ENCODE peak calls at places on chromosome 1, in ten cellular contexts. One of them, this sample, is unnamed.

GRCh38 chr1:244391761-244392160 is 59.9 kb downstream of the ADSS2 start:
- DNase-seq in activated T-helper 1 cell treated with anti-CD3 and anti-CD28 coated beads, Interleukin-2, amount 50 U/mL, for 16 hours: no peak
- DNase-seq in NAMALWA: no peak
- DNase-seq in HT1080: peak; percentile 62
- DNase-seq in T follicular helper cell: no peak
- DNase-seq in pancreas: no peak
- DNase-seq in AG09319: no peak
- DNase-seq in stimulated activated CD4-positive, alpha-beta T cell treated with anti-CD3 and anti-CD28 coated beads, Interleukin-12 subunit alpha, Interleukin-12 subunit beta, amount 100 ng/mL, for 48 hours: no peak
- DNase-seq in amygdala: no peak
- DNase-seq in IMR-90: peak; percentile 58
- DNase-seq in this sample: peak; percentile 23

GRCh38 chr1:16026723-16027484 is 5.1 kb downstream of the CLCNKA start:
- DNase-seq in activated T-helper 1 cell treated with anti-CD3 and anti-CD28 coated beads, Interleukin-2, amount 50 U/mL, for 16 hours: peak; percentile 13
- DNase-seq in AG09319: no peak
- DNase-seq in amygdala: no peak
- DNase-seq in HT1080: no peak
- DNase-seq in stimulated activated CD4-positive, alpha-beta T cell treated with anti-CD3 and anti-CD28 coated beads, Interleukin-12 subunit alpha, Interleukin-12 subunit beta, amount 100 ng/mL, for 48 hours: no peak
- DNase-seq in pancreas: peak; percentile 55
- DNase-seq in IMR-90: no peak
- DNase-seq in T follicular helper cell: peak; percentile 9
- DNase-seq in NAMALWA: peak; percentile 83
- DNase-seq in this sample: peak; percentile 17

GRCh38 chr1:145889722-145890121 is 4.1 kb upstream of the ANKRD35 start:
- DNase-seq in AG09319: no peak
- DNase-seq in NAMALWA: no peak
- DNase-seq in T follicular helper cell: no peak
- DNase-seq in IMR-90: no peak
- DNase-seq in pancreas: no peak
- DNase-seq in amygdala: no peak
- DNase-seq in HT1080: no peak
- DNase-seq in activated T-helper 1 cell treated with anti-CD3 and anti-CD28 coated beads, Interleukin-2, amount 50 U/mL, for 16 hours: no peak
- DNase-seq in stimulated activated CD4-positive, alpha-beta T cell treated with anti-CD3 and anti-CD28 coated beads, Interleukin-12 subunit alpha, Interleukin-12 subunit beta, amount 100 ng/mL, for 48 hours: no peak
- DNase-seq in this sample: no peak

GRCh38 chr1:96365596-96365995 is 356.0 kb upstream of the PTBP2 start:
- DNase-seq in HT1080: no peak
- DNase-seq in amygdala: no peak
- DNase-seq in IMR-90: no peak
- DNase-seq in activated T-helper 1 cell treated with anti-CD3 and anti-CD28 coated beads, Interleukin-2, amount 50 U/mL, for 16 hours: no peak
- DNase-seq in stimulated activated CD4-positive, alpha-beta T cell treated with anti-CD3 and anti-CD28 coated beads, Interleukin-12 subunit alpha, Interleukin-12 subunit beta, amount 100 ng/mL, for 48 hours: no peak
- DNase-seq in AG09319: no peak
- DNase-seq in T follicular helper cell: no peak
- DNase-seq in NAMALWA: no peak
- DNase-seq in pancreas: no peak
- DNase-seq in this sample: peak; percentile 65

GRCh38 chr1:31931241-31932225 is 6.6 kb downstream of the PTP4A2 start:
- DNase-seq in HT1080: peak; percentile 82
- DNase-seq in stimulated activated CD4-positive, alpha-beta T cell treated with anti-CD3 and anti-CD28 coated beads, Interleukin-12 subunit alpha, Interleukin-12 subunit beta, amount 100 ng/mL, for 48 hours: no peak
- DNase-seq in activated T-helper 1 cell treated with anti-CD3 and anti-CD28 coated beads, Interleukin-2, amount 50 U/mL, for 16 hours: no peak
- DNase-seq in pancreas: no peak
- DNase-seq in IMR-90: peak; percentile 67
- DNase-seq in AG09319: no peak
- DNase-seq in T follicular helper cell: no peak
- DNase-seq in amygdala: no peak
- DNase-seq in NAMALWA: peak; percentile 44
- DNase-seq in this sample: peak; percentile 51

GRCh38 chr1:154837679-154838171 is 32.4 kb downstream of the KCNN3 start:
- DNase-seq in IMR-90: no peak
- DNase-seq in stimulated activated CD4-positive, alpha-beta T cell treated with anti-CD3 and anti-CD28 coated beads, Interleukin-12 subunit alpha, Interleukin-12 subunit beta, amount 100 ng/mL, for 48 hours: no peak
- DNase-seq in AG09319: no peak
- DNase-seq in HT1080: no peak
- DNase-seq in T follicular helper cell: no peak
- DNase-seq in amygdala: no peak
- DNase-seq in NAMALWA: peak; percentile 97
- DNase-seq in pancreas: no peak
- DNase-seq in activated T-helper 1 cell treated with anti-CD3 and anti-CD28 coated beads, Interleukin-2, amount 50 U/mL, for 16 hours: no peak
- DNase-seq in this sample: peak; percentile 19

GRCh38 chr1:8090241-8090702 is 64.2 kb upstream of the ERRFI1 start:
- DNase-seq in T follicular helper cell: no peak
- DNase-seq in pancreas: no peak
- DNase-seq in amygdala: no peak
- DNase-seq in IMR-90: peak; percentile 98
- DNase-seq in stimulated activated CD4-positive, alpha-beta T cell treated with anti-CD3 and anti-CD28 coated beads, Interleukin-12 subunit alpha, Interleukin-12 subunit beta, amount 100 ng/mL, for 48 hours: no peak
- DNase-seq in NAMALWA: no peak
- DNase-seq in activated T-helper 1 cell treated with anti-CD3 and anti-CD28 coated beads, Interleukin-2, amount 50 U/mL, for 16 hours: no peak
- DNase-seq in AG09319: peak; percentile 69
- DNase-seq in HT1080: peak; percentile 98
- DNase-seq in this sample: peak; percentile 97

GRCh38 chr1:50861742-50862141 is 98.3 kb downstream of the FAF1 start:
- DNase-seq in NAMALWA: no peak
- DNase-seq in IMR-90: no peak
- DNase-seq in stimulated activated CD4-positive, alpha-beta T cell treated with anti-CD3 and anti-CD28 coated beads, Interleukin-12 subunit alpha, Interleukin-12 subunit beta, amount 100 ng/mL, for 48 hours: no peak
- DNase-seq in pancreas: no peak
- DNase-seq in activated T-helper 1 cell treated with anti-CD3 and anti-CD28 coated beads, Interleukin-2, amount 50 U/mL, for 16 hours: no peak
- DNase-seq in T follicular helper cell: no peak
- DNase-seq in HT1080: no peak
- DNase-seq in amygdala: no peak
- DNase-seq in AG09319: no peak
- DNase-seq in this sample: peak; percentile 6

GRCh38 chr1:192732787-192733186 is 76.1 kb upstream of the RGS2 start:
- DNase-seq in NAMALWA: peak; percentile 75
- DNase-seq in activated T-helper 1 cell treated with anti-CD3 and anti-CD28 coated beads, Interleukin-2, amount 50 U/mL, for 16 hours: no peak
- DNase-seq in amygdala: no peak
- DNase-seq in IMR-90: no peak
- DNase-seq in AG09319: no peak
- DNase-seq in HT1080: peak; percentile 30
- DNase-seq in T follicular helper cell: no peak
- DNase-seq in pancreas: no peak
- DNase-seq in stimulated activated CD4-positive, alpha-beta T cell treated with anti-CD3 and anti-CD28 coated beads, Interleukin-12 subunit alpha, Interleukin-12 subunit beta, amount 100 ng/mL, for 48 hours: no peak
- DNase-seq in this sample: no peak

GRCh38 chr1:147892731-147893214 is 9.8 kb upstream of the GJA8 start:
- DNase-seq in stimulated activated CD4-positive, alpha-beta T cell treated with anti-CD3 and anti-CD28 coated beads, Interleukin-12 subunit alpha, Interleukin-12 subunit beta, amount 100 ng/mL, for 48 hours: peak; percentile 8
- DNase-seq in IMR-90: peak; percentile 64
- DNase-seq in activated T-helper 1 cell treated with anti-CD3 and anti-CD28 coated beads, Interleukin-2, amount 50 U/mL, for 16 hours: no peak
- DNase-seq in pancreas: no peak
- DNase-seq in NAMALWA: peak; percentile 78
- DNase-seq in AG09319: peak; percentile 20
- DNase-seq in amygdala: no peak
- DNase-seq in HT1080: peak; percentile 28
- DNase-seq in T follicular helper cell: peak; percentile 4
- DNase-seq in this sample: peak; percentile 61

GRCh38 chr1:179252606-179253005 is 23.1 kb upstream of the ABL2 start:
- DNase-seq in T follicular helper cell: no peak
- DNase-seq in NAMALWA: no peak
- DNase-seq in IMR-90: no peak
- DNase-seq in activated T-helper 1 cell treated with anti-CD3 and anti-CD28 coated beads, Interleukin-2, amount 50 U/mL, for 16 hours: no peak
- DNase-seq in pancreas: no peak
- DNase-seq in AG09319: no peak
- DNase-seq in stimulated activated CD4-positive, alpha-beta T cell treated with anti-CD3 and anti-CD28 coated beads, Interleukin-12 subunit alpha, Interleukin-12 subunit beta, amount 100 ng/mL, for 48 hours: no peak
- DNase-seq in HT1080: no peak
- DNase-seq in amygdala: no peak
- DNase-seq in this sample: no peak

GRCh38 chr1:82052563-82052962 is 251.8 kb downstream of the ADGRL2 start:
- DNase-seq in AG09319: no peak
- DNase-seq in activated T-helper 1 cell treated with anti-CD3 and anti-CD28 coated beads, Interleukin-2, amount 50 U/mL, for 16 hours: no peak
- DNase-seq in pancreas: no peak
- DNase-seq in amygdala: no peak
- DNase-seq in NAMALWA: no peak
- DNase-seq in stimulated activated CD4-positive, alpha-beta T cell treated with anti-CD3 and anti-CD28 coated beads, Interleukin-12 subunit alpha, Interleukin-12 subunit beta, amount 100 ng/mL, for 48 hours: no peak
- DNase-seq in T follicular helper cell: no peak
- DNase-seq in IMR-90: no peak
- DNase-seq in HT1080: no peak
- DNase-seq in this sample: no peak

GRCh38 chr1:116255933-116256649 is 117.0 kb upstream of the ATP1A1 start:
- DNase-seq in AG09319: no peak
- DNase-seq in HT1080: no peak
- DNase-seq in IMR-90: no peak
- DNase-seq in NAMALWA: no peak
- DNase-seq in amygdala: no peak
- DNase-seq in pancreas: no peak
- DNase-seq in stimulated activated CD4-positive, alpha-beta T cell treated with anti-CD3 and anti-CD28 coated beads, Interleukin-12 subunit alpha, Interleukin-12 subunit beta, amount 100 ng/mL, for 48 hours: no peak
- DNase-seq in activated T-helper 1 cell treated with anti-CD3 and anti-CD28 coated beads, Interleukin-2, amount 50 U/mL, for 16 hours: no peak
- DNase-seq in T follicular helper cell: no peak
- DNase-seq in this sample: no peak

GRCh38 chr1:207336559-207337467 is 15.3 kb downstream of the CD55 start:
- DNase-seq in NAMALWA: peak; percentile 76
- DNase-seq in AG09319: no peak
- DNase-seq in amygdala: no peak
- DNase-seq in pancreas: no peak
- DNase-seq in activated T-helper 1 cell treated with anti-CD3 and anti-CD28 coated beads, Interleukin-2, amount 50 U/mL, for 16 hours: no peak
- DNase-seq in T follicular helper cell: no peak
- DNase-seq in HT1080: peak; percentile 58
- DNase-seq in stimulated activated CD4-positive, alpha-beta T cell treated with anti-CD3 and anti-CD28 coated beads, Interleukin-12 subunit alpha, Interleukin-12 subunit beta, amount 100 ng/mL, for 48 hours: peak; percentile 14
- DNase-seq in IMR-90: peak; percentile 90
- DNase-seq in this sample: no peak

GRCh38 chr1:40774266-40774998 is 9.2 kb upstream of the KCNQ4 start:
- DNase-seq in amygdala: no peak
- DNase-seq in IMR-90: peak; percentile 20
- DNase-seq in NAMALWA: peak; percentile 56
- DNase-seq in pancreas: no peak
- DNase-seq in T follicular helper cell: peak; percentile 53
- DNase-seq in stimulated activated CD4-positive, alpha-beta T cell treated with anti-CD3 and anti-CD28 coated beads, Interleukin-12 subunit alpha, Interleukin-12 subunit beta, amount 100 ng/mL, for 48 hours: peak; percentile 64
- DNase-seq in activated T-helper 1 cell treated with anti-CD3 and anti-CD28 coated beads, Interleukin-2, amount 50 U/mL, for 16 hours: peak; percentile 44
- DNase-seq in AG09319: no peak
- DNase-seq in HT1080: no peak
- DNase-seq in this sample: peak; percentile 21